ENCODE peak calls at places on chromosomes 4 and X, in seven cellular contexts. V is A549, E is HepG2, C is H1, S is tibial nerve, J is stomach, R is upper lobe of left lung. H is an unnamed sample.

GRCh38 chrX:153216926-153217325 is 37.8 kb downstream of the MAGEA1 start:
- DNase-seq in R (no peak), E (no peak), V (no peak), J (no peak), S (no peak), C (no peak), H (no peak)

GRCh38 chr4:109184421-109184956 is 118.0 kb downstream of the COL25A1 start:
- DNase-seq in S (peak; percentile 19), J (no peak), E (no peak), V (no peak), C (no peak), R (no peak), H (no peak)

GRCh38 chr4:26978387-26979071 is 117.9 kb downstream of the STIM2 start:
- DNase-seq in R (no peak), V (no peak), E (no peak), J (no peak), C (no peak), S (no peak), H (no peak)

GRCh38 chr4:111174331-111174730 is 551.5 kb upstream of the PITX2 start:
- DNase-seq in S (no peak), J (no peak), R (no peak), E (no peak), V (no peak), C (no peak), H (no peak)

GRCh38 chrX:112786076-112786475 is 54.6 kb downstream of the AMOT start:
- DNase-seq in R (no peak), V (no peak), S (no peak), E (no peak), C (no peak), J (no peak), H (no peak)

GRCh38 chr4:149897784-149898183 is 82.1 kb upstream of the IQCM start:
- DNase-seq in C (no peak), S (no peak), J (no peak), V (peak; percentile 12), R (no peak), E (no peak), H (no peak)

GRCh38 chr4:64940698-64941097 is 531.4 kb upstream of the TECRL start:
- DNase-seq in R (no peak), S (no peak), J (no peak), E (no peak), C (no peak), V (no peak), H (no peak)

GRCh38 chrX:23436875-23437274 is 102.2 kb downstream of the PTCHD1 start:
- DNase-seq in S (no peak), R (no peak), E (no peak), C (peak; percentile 44), V (no peak), J (no peak), H (no peak)

GRCh38 chr4:153212755-153213154 is 8.5 kb downstream of the TRIM2 start:
- DNase-seq in C (no peak), E (no peak), J (no peak), S (no peak), V (no peak), R (no peak), H (no peak)

GRCh38 chrX:45508459-45508858 is 307.8 kb upstream of the DIPK2B start:
- DNase-seq in S (no peak), C (no peak), R (no peak), E (no peak), V (no peak), J (no peak), H (no peak)

GRCh38 chr4:139555705-139556070 is 331 bp downstream of the SETD7 start:
- DNase-seq in E (no peak), V (no peak), C (no peak), S (peak; percentile 37), R (peak; percentile 92), J (peak; percentile 45), H (peak; percentile 49)

GRCh38 chr4:139554726-139555072 is 1.3 kb downstream of the SETD7 start:
- DNase-seq in S (no peak), J (no peak), V (no peak), E (no peak), R (no peak), C (no peak), H (no peak)

GRCh38 chr4:139556071-139556734 is at the start of gene SETD7:
- DNase-seq in R (peak; percentile 92), C (peak; percentile 86), S (peak; percentile 63), E (no peak), J (peak; percentile 74), V (peak; percentile 77), H (peak; percentile 79)

GRCh38 chr4:139553751-139554670 is 2.0 kb downstream of the SETD7 start:
- DNase-seq in V (no peak), S (no peak), C (no peak), E (no peak), J (no peak), R (no peak), H (no peak)

DNA sequence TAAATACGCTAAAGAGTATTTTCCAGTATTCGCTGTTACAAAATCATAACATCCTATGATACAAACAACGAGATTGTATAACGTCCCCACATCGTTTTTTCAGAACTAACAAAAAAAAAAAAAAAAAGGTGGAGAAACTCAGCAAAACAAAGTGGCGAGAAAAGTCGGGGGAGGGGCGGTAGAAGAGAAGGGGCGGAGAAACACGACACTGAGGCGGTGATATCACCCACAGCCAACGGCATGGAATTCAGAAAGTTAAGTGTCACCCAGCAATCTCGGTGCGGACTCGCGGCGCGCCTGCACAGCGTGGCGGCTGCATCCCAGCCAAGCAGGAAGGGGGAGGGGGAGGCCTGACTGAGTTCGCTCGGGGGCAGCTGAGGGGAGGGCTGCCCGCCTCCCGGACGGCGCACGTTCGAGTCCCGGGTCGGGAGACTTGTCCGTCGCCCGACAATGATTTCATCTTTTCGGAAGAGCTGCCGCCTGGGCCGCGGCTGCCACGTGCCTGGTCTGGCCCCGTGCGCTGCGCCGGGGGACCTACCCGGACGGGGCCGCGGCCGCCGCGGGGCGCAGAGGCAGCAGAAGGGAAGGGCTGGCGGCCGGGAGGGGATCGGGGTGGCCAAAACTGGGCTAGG is 830 bp downstream of the SETD7 start:
- DNase-seq in J (peak; percentile 86), S (peak; percentile 92), R (peak; percentile 95), E (no peak), V (peak; percentile 91), C (peak; percentile 85), H (peak; percentile 89)
- TF ChIP-seq POLR2A in J (no peak), S (peak; percentile 87), R (peak; percentile 62), E (no peak), V (peak; percentile 82), C (no peak), H (peak; percentile 90)

DNA sequence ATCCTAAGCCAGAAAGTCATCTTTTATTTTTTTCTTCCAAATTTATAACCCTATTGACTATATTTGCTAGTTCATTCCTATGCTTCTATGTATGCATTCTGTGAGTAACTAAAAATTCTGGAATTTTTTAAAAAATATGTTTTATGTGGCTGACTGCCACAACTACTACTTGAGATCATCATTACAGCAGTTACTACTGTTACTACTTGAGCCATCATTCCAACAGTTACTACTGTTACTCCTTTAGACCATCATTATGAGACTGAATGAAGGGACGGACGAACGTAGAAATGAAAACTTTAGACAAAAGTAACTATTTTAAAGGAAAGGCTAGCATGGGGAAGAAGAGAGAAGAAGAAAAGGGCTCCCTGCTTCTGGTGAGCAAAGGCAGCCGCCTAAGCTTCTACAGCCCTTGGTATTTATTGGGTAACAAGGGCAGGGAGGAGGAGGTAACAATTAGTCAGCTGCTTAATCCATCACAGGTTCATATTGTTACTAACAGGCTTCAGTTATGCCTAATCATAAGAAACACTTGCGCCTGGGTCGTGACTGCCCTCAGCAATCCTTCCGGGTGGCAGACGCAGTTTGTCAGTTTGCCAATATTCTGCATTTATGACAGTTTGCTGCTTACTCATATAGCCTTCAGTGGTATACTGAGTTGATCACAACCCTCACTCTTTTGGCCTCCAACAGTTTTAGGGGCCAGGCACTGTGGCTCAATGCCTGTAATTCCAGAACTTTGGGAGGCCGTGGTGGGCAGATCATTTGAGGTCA is 80.5 kb downstream of the PDLIM5 start:
- DNase-seq in E (no peak), J (no peak), R (no peak), V (peak; percentile 49), S (no peak), C (no peak), H (peak; percentile 20)
- TF ChIP-seq EP300 in E (no peak), J (no peak), R (no peak), V (no peak), S (no peak), C (no peak), H (no peak)

DNA sequence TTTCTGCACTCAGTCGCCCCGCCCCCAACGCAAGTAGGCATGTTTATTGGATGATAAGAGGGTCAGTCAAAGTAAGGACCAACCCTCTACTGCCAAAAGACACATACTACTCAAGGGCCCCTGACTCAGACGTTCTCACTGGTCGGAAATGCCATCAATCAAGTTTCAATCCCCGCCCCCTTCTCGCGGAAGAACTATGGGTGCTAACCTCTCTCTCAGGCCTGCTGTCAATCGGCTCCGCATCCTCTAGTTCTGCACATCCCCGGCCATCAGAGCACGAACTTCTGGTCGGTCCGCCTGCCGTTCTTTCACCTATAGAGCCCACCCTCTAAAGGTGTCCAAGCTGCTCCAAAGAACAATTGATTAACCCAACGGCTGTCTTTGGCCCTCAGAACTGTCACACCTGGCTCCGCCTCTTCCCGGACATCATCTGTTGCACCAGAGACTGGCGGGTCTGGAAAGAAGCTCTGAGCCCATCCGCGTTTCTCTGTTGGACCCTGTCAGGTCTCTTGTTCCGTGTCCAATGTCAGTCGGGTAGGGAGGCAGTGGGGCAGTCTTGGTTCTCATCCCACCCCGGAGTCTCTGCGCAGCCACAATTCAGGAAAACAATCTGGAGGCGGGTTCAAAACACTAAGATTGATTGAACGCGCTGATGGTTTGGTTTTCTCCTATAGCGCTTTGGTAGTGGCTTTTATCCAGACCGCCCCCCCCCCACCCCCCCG is 15.2 kb downstream of the NDUFB11 start:
- DNase-seq in C (peak; percentile 93), R (no peak), J (peak; percentile 93), S (peak; percentile 98), V (peak; percentile 97), E (peak; percentile 90), H (peak; percentile 93)
- TF ChIP-seq POLR2A in C (no peak), R (no peak), J (no peak), S (peak; percentile 56), V (peak; percentile 72), E (peak; percentile 47), H (peak; percentile 38)

GRCh38 chr4:89300060-89300459 is 7.5 kb downstream of the GPRIN3 start:
- DNase-seq in S (no peak), J (no peak), C (no peak), R (no peak), E (no peak), V (no peak), H (no peak)

GRCh38 chr4:89301003-89301402 is 6.6 kb downstream of the GPRIN3 start:
- DNase-seq in S (no peak), R (no peak), E (no peak), C (no peak), J (no peak), V (no peak), H (no peak)

GRCh38 chr4:89299153-89299789 is 8.3 kb downstream of the GPRIN3 start:
- DNase-seq in V (peak; percentile 64), E (no peak), C (no peak), R (no peak), J (no peak), S (no peak), H (no peak)

GRCh38 chr4:89301902-89302301 is 5.7 kb downstream of the GPRIN3 start:
- DNase-seq in C (no peak), R (no peak), J (no peak), S (no peak), V (no peak), E (no peak), H (no peak)

DNA sequence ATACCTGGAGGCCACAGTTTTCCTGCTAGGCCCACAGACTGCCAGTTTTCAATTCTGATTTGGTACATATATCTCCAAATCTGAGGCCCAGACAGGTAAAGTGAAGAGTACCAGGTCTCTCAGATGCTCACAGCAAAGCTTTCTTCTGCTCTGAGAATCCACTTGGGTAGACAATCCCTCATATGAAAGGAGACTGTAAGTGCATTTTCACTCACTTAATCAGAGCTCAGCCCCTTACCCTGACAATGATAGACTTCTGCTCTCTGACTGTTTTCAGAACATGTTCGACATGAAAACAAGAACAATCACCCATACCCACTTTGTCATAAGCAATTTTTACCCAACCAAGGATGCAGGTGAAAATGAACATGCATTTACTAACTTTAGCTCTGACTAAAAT is 7.1 kb downstream of the GPRIN3 start:
- DNase-seq in J (no peak), V (no peak), E (no peak), S (no peak), R (no peak), C (no peak), H (no peak)
- TF ChIP-seq EP300 in J (no peak), V (no peak), E (no peak), S (no peak), R (no peak), C (no peak), H (no peak)